ENCODE peak calls at places on chromosomes 1 and 21, in six cellular contexts. One of them, this sample, is unnamed.

GRCh38 chr1:216310776-216311175 is 112.5 kb downstream of the USH2A start:
- DNase-seq in GM23338: peak; percentile 90
- DNase-seq in aorta: no peak
- DNase-seq in mammary epithelial cell: peak; percentile 44
- DNase-seq in A673: peak; percentile 81
- DNase-seq in CD8-positive, alpha-beta T cell: no peak
- DNase-seq in this sample: no peak

GRCh38 chr1:45679123-45679522 is 7.2 kb downstream of the GPBP1L1 start:
- DNase-seq in GM23338: peak; percentile 36
- DNase-seq in aorta: no peak
- DNase-seq in mammary epithelial cell: no peak
- DNase-seq in A673: peak; percentile 15
- DNase-seq in CD8-positive, alpha-beta T cell: no peak
- DNase-seq in this sample: no peak

GRCh38 chr1:52070704-52071103 is 14.6 kb downstream of the BTF3L4 start:
- DNase-seq in GM23338: no peak
- DNase-seq in aorta: no peak
- DNase-seq in mammary epithelial cell: no peak
- DNase-seq in A673: no peak
- DNase-seq in CD8-positive, alpha-beta T cell: no peak
- DNase-seq in this sample: no peak

GRCh38 chr1:21258331-21259134 is 31.7 kb downstream of the ECE1 start:
- DNase-seq in GM23338: no peak
- DNase-seq in aorta: no peak
- DNase-seq in mammary epithelial cell: peak; percentile 29
- DNase-seq in A673: no peak
- DNase-seq in CD8-positive, alpha-beta T cell: no peak
- DNase-seq in this sample: no peak

GRCh38 chr1:233281711-233282581 is 13.6 kb downstream of the PCNX2 start:
- DNase-seq in GM23338: no peak
- DNase-seq in aorta: no peak
- DNase-seq in mammary epithelial cell: peak; percentile 3
- DNase-seq in A673: no peak
- DNase-seq in CD8-positive, alpha-beta T cell: no peak
- DNase-seq in this sample: no peak

GRCh38 chr1:167964646-167965045 is 27.8 kb upstream of the MPC2 start:
- DNase-seq in GM23338: no peak
- DNase-seq in aorta: no peak
- DNase-seq in mammary epithelial cell: no peak
- DNase-seq in A673: no peak
- DNase-seq in CD8-positive, alpha-beta T cell: no peak
- DNase-seq in this sample: no peak

GRCh38 chr1:77605246-77606026 is 77.0 kb downstream of the ZZZ3 start:
- DNase-seq in GM23338: no peak
- DNase-seq in aorta: peak; percentile 87
- DNase-seq in mammary epithelial cell: peak; percentile 82
- DNase-seq in A673: no peak
- DNase-seq in CD8-positive, alpha-beta T cell: no peak
- DNase-seq in this sample: peak; percentile 74

GRCh38 chr1:231924183-231924582 is 297.6 kb downstream of the DISC1 start:
- DNase-seq in GM23338: no peak
- DNase-seq in aorta: no peak
- DNase-seq in mammary epithelial cell: no peak
- DNase-seq in A673: no peak
- DNase-seq in CD8-positive, alpha-beta T cell: no peak
- DNase-seq in this sample: no peak

GRCh38 chr1:200258447-200259375 is 151.1 kb downstream of the ZNF281 start:
- DNase-seq in GM23338: peak; percentile 43
- DNase-seq in aorta: no peak
- DNase-seq in mammary epithelial cell: peak; percentile 9
- DNase-seq in A673: peak; percentile 52
- DNase-seq in CD8-positive, alpha-beta T cell: no peak
- DNase-seq in this sample: no peak

GRCh38 chr1:33155877-33156538 is 25.8 kb downstream of the TRIM62 start:
- DNase-seq in GM23338: no peak
- DNase-seq in aorta: no peak
- DNase-seq in mammary epithelial cell: no peak
- DNase-seq in A673: no peak
- DNase-seq in CD8-positive, alpha-beta T cell: no peak
- DNase-seq in this sample: no peak

GRCh38 chr1:61043010-61043820 is 39.1 kb upstream of the NFIA start:
- DNase-seq in GM23338: peak; percentile 92
- DNase-seq in aorta: peak; percentile 95
- DNase-seq in mammary epithelial cell: peak; percentile 62
- DNase-seq in A673: peak; percentile 83
- DNase-seq in CD8-positive, alpha-beta T cell: peak; percentile 73
- DNase-seq in this sample: peak; percentile 91

GRCh38 chr1:41162441-41162840 is 79.7 kb downstream of the SCMH1 start:
- DNase-seq in GM23338: no peak
- DNase-seq in aorta: no peak
- DNase-seq in mammary epithelial cell: no peak
- DNase-seq in A673: no peak
- DNase-seq in CD8-positive, alpha-beta T cell: no peak
- DNase-seq in this sample: no peak

GRCh38 chr1:9753121-9753531 is 70.6 kb downstream of the CLSTN1 start:
- DNase-seq in GM23338: no peak
- DNase-seq in aorta: peak; percentile 85
- DNase-seq in mammary epithelial cell: peak; percentile 66
- DNase-seq in A673: peak; percentile 65
- DNase-seq in CD8-positive, alpha-beta T cell: no peak
- DNase-seq in this sample: no peak

GRCh38 chr1:238772321-238772720 is 614.0 kb upstream of the CHRM3 start:
- DNase-seq in GM23338: no peak
- DNase-seq in aorta: no peak
- DNase-seq in mammary epithelial cell: peak; percentile 22
- DNase-seq in A673: no peak
- DNase-seq in CD8-positive, alpha-beta T cell: no peak
- DNase-seq in this sample: no peak

GRCh38 chr1:214312530-214313051 is 31.6 kb downstream of the SMYD2 start:
- DNase-seq in GM23338: peak; percentile 60
- DNase-seq in aorta: no peak
- DNase-seq in mammary epithelial cell: no peak
- DNase-seq in A673: no peak
- DNase-seq in CD8-positive, alpha-beta T cell: no peak
- DNase-seq in this sample: no peak

GRCh38 chr1:233224291-233224690 is 71.2 kb downstream of the PCNX2 start:
- DNase-seq in GM23338: no peak
- DNase-seq in aorta: no peak
- DNase-seq in mammary epithelial cell: no peak
- DNase-seq in A673: no peak
- DNase-seq in CD8-positive, alpha-beta T cell: no peak
- DNase-seq in this sample: no peak

GRCh38 chr1:237608433-237608832 is 282.3 kb downstream of the ZP4 start:
- DNase-seq in GM23338: no peak
- DNase-seq in aorta: no peak
- DNase-seq in mammary epithelial cell: no peak
- DNase-seq in A673: no peak
- DNase-seq in CD8-positive, alpha-beta T cell: no peak
- DNase-seq in this sample: no peak

GRCh38 chr1:93111561-93111960 is 32.5 kb downstream of the MTF2 start:
- DNase-seq in GM23338: no peak
- DNase-seq in aorta: no peak
- DNase-seq in mammary epithelial cell: no peak
- DNase-seq in A673: no peak
- DNase-seq in CD8-positive, alpha-beta T cell: no peak
- DNase-seq in this sample: no peak

GRCh38 chr1:167263784-167264464 is 43.2 kb downstream of the POU2F1 start:
- DNase-seq in GM23338: no peak
- DNase-seq in aorta: no peak
- DNase-seq in mammary epithelial cell: no peak
- DNase-seq in A673: no peak
- DNase-seq in CD8-positive, alpha-beta T cell: no peak
- DNase-seq in this sample: no peak

GRCh38 chr1:40344597-40344996 is 27.5 kb upstream of the COL9A2 start:
- DNase-seq in GM23338: peak; percentile 18
- DNase-seq in aorta: peak; percentile 82
- DNase-seq in mammary epithelial cell: peak; percentile 21
- DNase-seq in A673: peak; percentile 59
- DNase-seq in CD8-positive, alpha-beta T cell: no peak
- DNase-seq in this sample: peak; percentile 21

DNA sequence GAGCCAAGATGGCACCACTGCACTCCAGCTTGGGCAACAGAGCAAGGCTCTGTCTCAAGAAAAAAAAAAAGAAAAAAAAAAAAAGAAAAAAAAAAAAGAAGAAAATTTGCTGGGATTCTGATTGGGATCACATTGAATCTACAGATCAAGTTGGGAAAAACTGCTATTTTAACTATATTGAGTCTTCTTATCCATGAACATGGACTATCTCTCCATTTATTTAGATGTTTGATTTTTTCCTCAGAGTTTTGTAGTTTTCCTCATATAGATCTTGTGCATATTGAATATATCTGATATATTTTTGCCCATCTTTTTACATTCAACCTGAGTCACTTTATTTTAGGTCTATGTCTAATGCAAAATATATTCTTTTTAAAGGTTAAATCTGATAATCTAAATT is 58.3 kb upstream of the B3GALNT2 start:
- DNase-seq in GM23338: no peak
- DNase-seq in aorta: no peak
- DNase-seq in mammary epithelial cell: no peak
- DNase-seq in A673: no peak
- DNase-seq in CD8-positive, alpha-beta T cell: no peak
- DNase-seq in this sample: no peak
- H3K27ac ChIP-seq in GM23338: no peak overlapping the region
- H3K27ac ChIP-seq in aorta: no peak overlapping the region
- H3K27ac ChIP-seq in mammary epithelial cell: no peak overlapping the region
- H3K27ac ChIP-seq in A673: no peak overlapping the region
- H3K27ac ChIP-seq in CD8-positive, alpha-beta T cell: no peak overlapping the region
- H3K27ac ChIP-seq in this sample: no peak overlapping the region

GRCh38 chr21:43689556-43690337 is 29.2 kb upstream of the PDXK start:
- DNase-seq in GM23338: no peak
- DNase-seq in aorta: no peak
- DNase-seq in mammary epithelial cell: no peak
- DNase-seq in A673: no peak
- DNase-seq in CD8-positive, alpha-beta T cell: no peak
- DNase-seq in this sample: no peak

GRCh38 chr21:43688906-43689305 is 29.5 kb downstream of the RRP1B start:
- DNase-seq in GM23338: no peak
- DNase-seq in aorta: no peak
- DNase-seq in mammary epithelial cell: no peak
- DNase-seq in A673: no peak
- DNase-seq in CD8-positive, alpha-beta T cell: no peak
- DNase-seq in this sample: no peak

GRCh38 chr21:43686811-43687565 is 27.6 kb downstream of the RRP1B start:
- DNase-seq in GM23338: no peak
- DNase-seq in aorta: no peak
- DNase-seq in mammary epithelial cell: no peak
- DNase-seq in A673: no peak
- DNase-seq in CD8-positive, alpha-beta T cell: no peak
- DNase-seq in this sample: no peak

GRCh38 chr21:43690346-43690745 is 28.6 kb upstream of the PDXK start:
- DNase-seq in GM23338: no peak
- DNase-seq in aorta: no peak
- DNase-seq in mammary epithelial cell: no peak
- DNase-seq in A673: no peak
- DNase-seq in CD8-positive, alpha-beta T cell: no peak
- DNase-seq in this sample: no peak

GRCh38 chr21:43687566-43688395 is 28.4 kb downstream of the RRP1B start:
- DNase-seq in GM23338: no peak
- DNase-seq in aorta: no peak
- DNase-seq in mammary epithelial cell: no peak
- DNase-seq in A673: no peak
- DNase-seq in CD8-positive, alpha-beta T cell: no peak
- DNase-seq in this sample: no peak
- H3K36me3 ChIP-seq in GM23338: peaks cover 34% of the 10 kb centered on the region
- H3K36me3 ChIP-seq in aorta: peaks cover 9% of the 10 kb centered on the region
- H3K36me3 ChIP-seq in mammary epithelial cell: peaks cover 42% of the 10 kb centered on the region
- H3K36me3 ChIP-seq in A673: peaks cover 86% of the 10 kb centered on the region
- H3K36me3 ChIP-seq in CD8-positive, alpha-beta T cell: peaks cover 72% of the 10 kb centered on the region
- H3K36me3 ChIP-seq in this sample: peaks cover 2% of the 10 kb centered on the region

DNA sequence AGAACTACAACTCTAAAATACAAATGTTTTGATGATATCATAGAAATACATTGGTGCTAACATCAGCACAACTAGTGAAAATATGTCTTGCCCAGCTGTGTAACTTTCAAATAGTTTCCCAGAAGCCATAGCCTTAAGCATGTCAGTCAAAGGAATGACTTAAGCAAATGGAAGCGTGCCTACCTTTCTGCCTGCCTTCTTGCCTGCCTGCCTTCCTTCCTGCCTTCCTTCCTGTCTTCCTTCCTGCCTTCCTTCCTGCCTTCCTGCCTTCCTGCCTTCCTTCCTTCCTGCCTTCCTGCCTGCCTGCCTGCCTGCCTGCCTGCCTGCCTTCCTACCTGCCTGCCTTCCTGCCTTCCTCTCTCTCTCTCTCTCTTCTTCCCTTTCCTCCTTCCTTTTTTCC is 104.0 kb downstream of the PBX1 start:
- DNase-seq in GM23338: no peak
- DNase-seq in aorta: no peak
- DNase-seq in mammary epithelial cell: no peak
- DNase-seq in A673: peak; percentile 27
- DNase-seq in CD8-positive, alpha-beta T cell: no peak
- DNase-seq in this sample: no peak
- H3K27ac ChIP-seq in GM23338: no peak overlapping the region
- H3K27ac ChIP-seq in aorta: no peak overlapping the region
- H3K27ac ChIP-seq in mammary epithelial cell: no peak overlapping the region
- H3K27ac ChIP-seq in A673: peak overlapping the region; percentile 15
- H3K27ac ChIP-seq in CD8-positive, alpha-beta T cell: no peak overlapping the region
- H3K27ac ChIP-seq in this sample: no peak overlapping the region

GRCh38 chr21:29056005-29056404 is 17.4 kb downstream of the CCT8 start:
- DNase-seq in GM23338: no peak
- DNase-seq in aorta: no peak
- DNase-seq in mammary epithelial cell: no peak
- DNase-seq in A673: no peak
- DNase-seq in CD8-positive, alpha-beta T cell: no peak
- DNase-seq in this sample: no peak

GRCh38 chr21:29053656-29054055 is 19.8 kb downstream of the CCT8 start:
- DNase-seq in GM23338: no peak
- DNase-seq in aorta: no peak
- DNase-seq in mammary epithelial cell: no peak
- DNase-seq in A673: no peak
- DNase-seq in CD8-positive, alpha-beta T cell: no peak
- DNase-seq in this sample: no peak

GRCh38 chr21:29052224-29052623 is 21.2 kb downstream of the CCT8 start:
- DNase-seq in GM23338: no peak
- DNase-seq in aorta: no peak
- DNase-seq in mammary epithelial cell: no peak
- DNase-seq in A673: no peak
- DNase-seq in CD8-positive, alpha-beta T cell: no peak
- DNase-seq in this sample: no peak

GRCh38 chr21:29055080-29055479 is 18.4 kb downstream of the CCT8 start:
- DNase-seq in GM23338: no peak
- DNase-seq in aorta: no peak
- DNase-seq in mammary epithelial cell: no peak
- DNase-seq in A673: no peak
- DNase-seq in CD8-positive, alpha-beta T cell: no peak
- DNase-seq in this sample: no peak

GRCh38 chr21:29053011-29053553 is 20.4 kb downstream of the CCT8 start:
- DNase-seq in GM23338: no peak
- DNase-seq in aorta: no peak
- DNase-seq in mammary epithelial cell: no peak
- DNase-seq in A673: no peak
- DNase-seq in CD8-positive, alpha-beta T cell: no peak
- DNase-seq in this sample: no peak
- H3K36me3 ChIP-seq in GM23338: peaks cover 40% of the 10 kb centered on the region
- H3K36me3 ChIP-seq in aorta: peaks cover 6% of the 10 kb centered on the region
- H3K36me3 ChIP-seq in mammary epithelial cell: peaks cover 23% of the 10 kb centered on the region
- H3K36me3 ChIP-seq in A673: peaks cover 70% of the 10 kb centered on the region
- H3K36me3 ChIP-seq in CD8-positive, alpha-beta T cell: peaks cover 67% of the 10 kb centered on the region
- H3K36me3 ChIP-seq in this sample: peaks cover 5% of the 10 kb centered on the region